ENCODE peak calls at places on chromosome 9, in five cellular contexts. T is fibroblast of pulmonary artery, F is tibial artery, A is IMR-90, N is right lobe of liver. G is an unnamed sample.

GRCh38 chr9:130741831-130742449 is 48.4 kb downstream of the EXOSC2 start:
- DNase-seq in T (peak; percentile 50), F (no peak), A (peak; percentile 88), N (no peak), G (no peak)

GRCh38 chr9:36598281-36598680 is 25.6 kb downstream of the MELK start:
- DNase-seq in T (peak; percentile 51), F (no peak), A (peak; percentile 57), N (no peak), G (no peak)

GRCh38 chr9:137083418-137084004 is 3.3 kb upstream of the MAN1B1 start:
- DNase-seq in T (peak; percentile 93), F (peak; percentile 80), A (peak; percentile 97), N (no peak), G (peak; percentile 56)

GRCh38 chr9:136852664-136853595 is 784 bp downstream of the MAMDC4 start:
- DNase-seq in T (no peak), F (peak; percentile 65), A (no peak), N (peak; percentile 50), G (no peak)

GRCh38 chr9:126947529-126947928 is 32.9 kb downstream of the RALGPS1 start:
- DNase-seq in T (no peak), F (no peak), A (no peak), N (no peak), G (no peak)

GRCh38 chr9:121876658-121877271 is 216.3 kb downstream of the TTLL11 start:
- DNase-seq in T (peak; percentile 65), F (no peak), A (peak; percentile 89), N (no peak), G (no peak)

GRCh38 chr9:37215456-37216229 is 95.3 kb downstream of the ZCCHC7 start:
- DNase-seq in T (peak; percentile 33), F (no peak), A (peak; percentile 55), N (no peak), G (no peak)

GRCh38 chr9:121073038-121073437 is 1.7 kb upstream of the CNTRL start:
- DNase-seq in T (peak; percentile 93), F (peak; percentile 82), A (peak; percentile 47), N (no peak), G (peak; percentile 39)

GRCh38 chr9:126440938-126441337 is 114.3 kb downstream of the MVB12B start:
- DNase-seq in T (peak; percentile 4), F (no peak), A (no peak), N (no peak), G (no peak)

GRCh38 chr9:80789831-80790230 is 899.5 kb downstream of the TLE1 start:
- DNase-seq in T (no peak), F (no peak), A (no peak), N (no peak), G (no peak)

GRCh38 chr9:28073278-28073677 is 500.0 kb upstream of the C9orf72 start:
- DNase-seq in T (peak; percentile 71), F (no peak), A (peak; percentile 36), N (peak; percentile 50), G (peak; percentile 54)

GRCh38 chr9:9498846-9499245 is 1114.0 kb downstream of the PTPRD start:
- DNase-seq in T (no peak), F (no peak), A (no peak), N (no peak), G (no peak)

GRCh38 chr9:136292591-136293448 is 11.1 kb downstream of the CCDC187 start:
- DNase-seq in T (no peak), F (no peak), A (no peak), N (no peak), G (peak; percentile 43)

GRCh38 chr9:89461302-89461701 is 36.6 kb downstream of the SEMA4D start:
- DNase-seq in T (peak; percentile 56), F (no peak), A (peak; percentile 83), N (no peak), G (no peak)

GRCh38 chr9:70594546-70594945 is 180.1 kb upstream of the KLF9 start:
- DNase-seq in T (no peak), F (no peak), A (no peak), N (no peak), G (no peak)

GRCh38 chr9:4923141-4923540 is 61.9 kb upstream of the JAK2 start:
- DNase-seq in T (no peak), F (no peak), A (no peak), N (peak; percentile 74), G (no peak)

GRCh38 chr9:33697171-33697570 is 98.2 kb upstream of the PRSS3 start:
- DNase-seq in T (no peak), F (no peak), A (no peak), N (no peak), G (no peak)

GRCh38 chr9:114953917-114954316 is 23.5 kb upstream of the TNFSF8 start:
- DNase-seq in T (peak; percentile 88), F (peak; percentile 68), A (peak; percentile 84), N (no peak), G (no peak)

DNA sequence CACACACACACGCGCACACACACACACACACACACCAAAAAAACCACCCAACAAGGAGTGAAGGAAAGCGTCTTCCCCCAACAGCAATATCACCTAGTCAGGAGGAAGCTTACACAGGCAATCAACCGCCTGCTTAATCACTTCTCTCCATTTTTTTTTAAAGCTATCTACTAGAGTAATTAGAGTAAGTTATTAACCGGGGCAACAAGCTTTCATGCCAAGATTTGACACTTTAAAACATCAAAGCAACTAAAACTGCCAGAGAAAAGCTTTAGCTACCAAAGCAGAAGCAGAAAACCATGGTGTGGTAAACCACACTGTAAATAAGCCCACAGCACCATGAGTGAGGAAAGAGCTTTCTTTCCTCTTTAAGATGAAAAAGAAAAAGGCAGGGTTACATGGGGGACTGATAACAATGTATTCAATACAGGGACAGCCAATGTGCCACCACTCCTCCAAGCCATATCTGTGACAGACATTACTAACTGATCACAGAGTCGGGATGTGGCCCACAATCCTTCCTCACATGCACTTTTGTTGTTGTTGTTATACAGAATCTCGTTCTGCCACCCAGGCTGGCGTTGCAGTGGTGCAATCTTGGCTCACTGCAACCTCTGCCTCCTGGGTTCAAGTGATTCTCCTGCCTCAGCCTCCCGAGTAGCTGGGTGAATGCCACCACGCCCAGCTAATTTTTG is 282.1 kb downstream of the CRB2 start:
- DNase-seq in T (no peak), F (no peak), A (peak; percentile 3), N (no peak), G (no peak)
- H3K4me3 ChIP-seq in T (no peak overlapping the region), F (no peak overlapping the region), A (peak overlapping the region; percentile 63), N (no peak overlapping the region), G (peak overlapping the region; percentile 11)

DNA sequence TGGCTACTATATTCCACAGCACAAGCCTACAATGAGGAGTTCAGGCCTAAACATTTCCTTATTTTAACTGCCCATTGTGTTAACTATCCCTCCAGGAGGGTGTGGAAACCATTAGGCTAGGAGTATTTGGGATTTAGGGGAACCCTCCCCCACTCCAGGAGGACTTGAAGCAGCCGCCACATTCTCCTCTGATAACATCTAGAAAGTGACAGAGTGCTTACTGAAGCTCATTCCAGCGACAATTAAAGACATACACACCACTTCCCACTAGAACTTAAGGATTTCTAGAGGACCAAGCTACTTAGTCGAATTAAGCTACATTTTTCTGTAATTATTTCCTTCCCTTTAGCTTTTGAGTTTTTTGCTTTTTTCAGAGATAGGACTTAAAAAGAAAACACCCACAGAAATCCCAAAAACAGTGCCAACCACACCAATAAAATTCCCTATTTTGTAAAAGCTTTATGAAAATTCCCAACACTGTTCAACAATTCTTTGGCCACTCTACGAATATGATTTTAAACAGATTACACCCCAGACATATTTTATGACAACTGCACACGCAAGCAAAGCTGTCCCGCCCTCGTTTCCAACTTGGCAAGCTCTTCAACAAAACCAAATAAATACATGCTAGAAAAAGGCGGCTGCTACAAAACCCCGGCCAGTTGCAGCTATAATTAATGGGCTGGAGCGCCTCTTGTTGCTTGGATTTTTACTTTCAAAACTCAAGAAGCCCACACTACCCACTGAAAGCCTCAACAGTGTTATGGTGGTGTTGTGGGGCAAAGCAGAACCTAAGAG is 4.6 kb downstream of the ROR2 start:
- DNase-seq in T (peak; percentile 78), F (no peak), A (peak; percentile 82), N (no peak), G (peak; percentile 59)
- H3K4me3 ChIP-seq in T (peak overlapping the region; percentile 27), F (no peak overlapping the region), A (no peak overlapping the region), N (no peak overlapping the region), G (peak overlapping the region; percentile 0)

DNA sequence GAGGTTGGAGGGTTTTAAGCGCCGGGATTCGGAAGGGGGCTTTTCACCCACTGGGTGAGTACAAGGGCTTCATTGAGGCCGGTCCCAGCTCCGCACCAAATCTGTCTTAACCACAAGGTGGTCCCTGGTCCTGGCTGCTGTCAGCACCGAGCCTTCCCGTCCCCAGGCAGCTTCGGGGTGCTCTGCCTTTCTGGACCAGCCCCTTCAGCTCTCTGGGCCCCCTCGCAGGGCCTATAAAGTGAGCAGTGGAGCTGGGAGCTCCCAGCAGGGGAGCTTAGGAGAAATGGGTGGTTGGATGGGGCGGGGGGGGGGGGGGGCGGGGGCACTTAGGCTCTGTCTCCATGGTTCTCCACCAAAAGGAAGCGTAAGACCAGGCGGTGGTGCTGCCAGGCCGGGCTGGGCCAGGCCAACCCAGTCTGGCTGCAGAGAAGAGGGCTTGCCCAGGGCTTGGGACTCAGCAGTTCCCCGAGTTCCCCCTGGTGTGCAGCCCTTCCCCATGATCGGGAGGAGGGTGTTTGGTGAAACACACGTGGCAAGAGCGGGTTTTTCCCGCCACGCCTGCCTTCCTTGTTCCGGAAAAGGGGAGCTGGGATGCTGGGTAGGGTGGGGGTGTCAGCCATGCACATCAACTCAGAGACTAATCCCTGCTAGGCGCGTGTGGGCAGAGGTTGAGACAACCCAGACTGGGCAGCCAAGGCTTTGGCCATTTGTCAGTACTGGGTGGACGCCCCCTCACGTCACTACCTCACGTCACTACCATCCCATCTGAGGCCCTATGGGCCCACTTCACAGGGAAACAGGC is 32.7 kb downstream of the PRRX2 start:
- DNase-seq in T (no peak), F (peak; percentile 92), A (no peak), N (no peak), G (no peak)
- H3K4me3 ChIP-seq in T (peak overlapping the region; percentile 43), F (peak overlapping the region; percentile 59), A (peak overlapping the region; percentile 13), N (no peak overlapping the region), G (peak overlapping the region; percentile 44)

GRCh38 chr9:133507246-133507965 is 17.4 kb downstream of the MYMK start:
- DNase-seq in T (no peak), F (no peak), A (no peak), N (no peak), G (no peak)

GRCh38 chr9:133511607-133512006 is 13.2 kb downstream of the MYMK start:
- DNase-seq in T (no peak), F (no peak), A (no peak), N (no peak), G (no peak)

GRCh38 chr9:133510926-133511505 is 13.7 kb downstream of the MYMK start:
- DNase-seq in T (no peak), F (no peak), A (no peak), N (no peak), G (no peak)

GRCh38 chr9:133508046-133508445 is 16.7 kb downstream of the MYMK start:
- DNase-seq in T (no peak), F (no peak), A (no peak), N (no peak), G (no peak)

DNA sequence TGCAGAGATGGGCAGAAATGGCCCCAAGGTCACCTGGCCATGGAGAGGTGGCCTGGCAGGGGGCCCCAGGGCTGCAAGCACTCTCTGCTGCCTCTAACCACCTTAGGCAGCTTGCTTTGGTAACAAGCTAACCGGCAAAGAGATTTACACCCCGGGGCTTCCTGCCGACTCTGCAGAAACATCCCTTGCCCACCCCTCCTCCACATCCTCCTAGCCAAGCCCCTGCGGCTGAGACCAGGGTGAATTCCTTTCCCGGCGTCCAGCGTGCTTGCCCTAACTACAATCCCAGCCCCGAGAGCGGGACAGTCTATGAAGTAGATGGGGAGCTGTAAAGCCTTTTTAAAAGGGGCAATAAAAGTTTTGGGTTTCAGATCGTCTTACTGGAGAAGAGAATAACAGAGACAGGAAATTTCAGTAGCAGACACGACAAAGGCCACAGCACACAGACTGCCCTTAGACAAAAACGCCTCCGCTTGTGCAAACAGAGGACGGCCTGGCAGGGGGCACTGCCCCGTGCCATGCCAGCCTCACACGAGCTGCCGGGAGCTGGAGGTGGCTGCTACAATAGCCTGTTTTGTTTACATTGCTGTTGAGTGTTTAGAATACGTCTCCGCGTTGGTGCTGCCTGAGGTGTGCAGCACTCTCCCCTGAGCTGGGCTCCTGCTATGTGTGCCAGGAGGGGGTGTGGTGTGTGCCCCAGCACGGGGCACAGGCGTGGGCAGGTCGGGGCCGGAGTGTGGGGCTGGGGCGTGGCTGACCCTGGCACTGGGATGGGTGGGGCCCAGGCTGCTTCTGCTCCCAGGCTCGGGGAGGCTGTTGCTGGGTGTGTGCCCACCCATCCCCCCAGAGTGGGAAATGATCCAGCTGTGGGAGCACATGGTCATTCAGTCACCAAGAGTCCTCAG is 15.3 kb downstream of the MYMK start:
- DNase-seq in T (no peak), F (no peak), A (no peak), N (peak; percentile 82), G (peak; percentile 68)
- H3K4me3 ChIP-seq in T (no peak overlapping the region), F (no peak overlapping the region), A (no peak overlapping the region), N (no peak overlapping the region), G (no peak overlapping the region)

G was measured in stomach.